ENCODE peak calls at places on chromosomes 2 and 18, in ten cellular contexts. S is nephron progenitor cell, V is Kasumi-1, Z is WERI-Rb-1, Q is left cardiac atrium, T is uterus, B is AG04450, A is mucosa of descending colon, I is IMR-90, P is fibroblast of mammary gland. H is an unnamed sample.

GRCh38 chr2:69375494-69376353 is 11.3 kb downstream of the GFPT1 start:
- DNase-seq in S (no peak), V (peak), Z (no peak), Q (no peak), T (no peak), B (no peak), A (no peak), I (peak), P (peak), H (peak)

GRCh38 chr18:57950542-57950941 is 93.5 kb upstream of the NEDD4L start:
- DNase-seq in S (no peak), V (no peak), Z (no peak), Q (no peak), T (no peak), B (no peak), A (no peak), I (no peak), P (no peak), H (no peak)

GRCh38 chr2:217086038-217086522 is 226.2 kb upstream of the TNP1 start:
- DNase-seq in S (no peak), V (no peak), Z (no peak), Q (no peak), T (no peak), B (no peak), A (no peak), I (peak), P (peak), H (no peak)

GRCh38 chr2:210663574-210663973 is 107.2 kb downstream of the CPS1 start:
- DNase-seq in S (peak), V (peak), Z (peak), Q (no peak), T (no peak), B (no peak), A (peak), I (peak), P (peak), H (no peak)

GRCh38 chr2:134836986-134837385 is 1.4 kb upstream of the ACMSD start:
- DNase-seq in S (no peak), V (no peak), Z (no peak), Q (no peak), T (no peak), B (peak), A (no peak), I (peak), P (peak), H (no peak)

GRCh38 chr2:241051578-241052487 is 50.3 kb downstream of the MTERF4 start:
- DNase-seq in S (no peak), V (no peak), Z (no peak), Q (no peak), T (no peak), B (no peak), A (no peak), I (no peak), P (no peak), H (no peak)

GRCh38 chr2:205043285-205043684 is 498.0 kb downstream of the PARD3B start:
- DNase-seq in S (no peak), V (no peak), Z (no peak), Q (no peak), T (no peak), B (no peak), A (no peak), I (no peak), P (no peak), H (no peak)

GRCh38 chr2:15894459-15895144 is 45.7 kb upstream of the MYCN start:
- DNase-seq in S (no peak), V (no peak), Z (no peak), Q (no peak), T (no peak), B (no peak), A (no peak), I (no peak), P (no peak), H (no peak)

GRCh38 chr2:46230677-46231425 is 66.4 kb upstream of the EPAS1 start:
- DNase-seq in S (no peak), V (no peak), Z (no peak), Q (no peak), T (no peak), B (no peak), A (no peak), I (no peak), P (no peak), H (no peak)

GRCh38 chr2:76314621-76315020 is 603.9 kb upstream of the GCFC2 start:
- DNase-seq in S (no peak), V (no peak), Z (no peak), Q (no peak), T (no peak), B (no peak), A (no peak), I (no peak), P (no peak), H (no peak)

GRCh38 chr2:233059797-233060499 is at the start of gene INPP5D:
- DNase-seq in S (no peak), V (peak), Z (no peak), Q (peak), T (no peak), B (no peak), A (peak), I (no peak), P (no peak), H (peak)

GRCh38 chr18:57807336-57808117 is 4.4 kb upstream of the ATP8B1 start:
- DNase-seq in S (no peak), V (no peak), Z (no peak), Q (no peak), T (no peak), B (no peak), A (no peak), I (peak), P (peak), H (no peak)

GRCh38 chr2:231781798-231782726 is 980 bp upstream of the PDE6D start:
- DNase-seq in S (no peak), V (peak), Z (no peak), Q (no peak), T (no peak), B (no peak), A (peak), I (peak), P (peak), H (no peak)

GRCh38 chr2:79369127-79369526 is 143.7 kb upstream of the CTNNA2 start:
- DNase-seq in S (peak), V (peak), Z (no peak), Q (no peak), T (no peak), B (no peak), A (no peak), I (no peak), P (no peak), H (no peak)

GRCh38 chr2:229775614-229776313 is 61.4 kb upstream of the DNER start:
- DNase-seq in S (no peak), V (no peak), Z (no peak), Q (no peak), T (no peak), B (no peak), A (no peak), I (peak), P (peak), H (no peak)

GRCh38 chr2:239398536-239398935 is 2.3 kb downstream of the HDAC4 start:
- DNase-seq in S (no peak), V (no peak), Z (no peak), Q (no peak), T (no peak), B (no peak), A (no peak), I (no peak), P (no peak), H (no peak)

GRCh38 chr2:240930631-240931318 is 24.6 kb downstream of the CROCC2 start:
- DNase-seq in S (no peak), V (no peak), Z (peak), Q (no peak), T (no peak), B (no peak), A (no peak), I (no peak), P (no peak), H (no peak)

GRCh38 chr18:22320155-22320554 is 97.6 kb downstream of the CTAGE1 start:
- DNase-seq in S (no peak), V (no peak), Z (no peak), Q (no peak), T (no peak), B (no peak), A (no peak), I (no peak), P (no peak), H (no peak)

GRCh38 chr2:11556101-11556806 is 22.4 kb downstream of the GREB1 start:
- DNase-seq in S (no peak), V (peak), Z (no peak), Q (no peak), T (no peak), B (no peak), A (no peak), I (no peak), P (no peak), H (no peak)

GRCh38 chr2:206797376-206797775 is 32.0 kb downstream of the FASTKD2 start:
- DNase-seq in S (no peak), V (no peak), Z (no peak), Q (no peak), T (no peak), B (no peak), A (no peak), I (no peak), P (no peak), H (no peak)

GRCh38 chr2:169771612-169772011 is 27.1 kb upstream of the SSB start:
- DNase-seq in S (no peak), V (no peak), Z (no peak), Q (no peak), T (no peak), B (no peak), A (no peak), I (no peak), P (no peak), H (no peak)

GRCh38 chr2:122764019-122764418 is 1008.6 kb downstream of the TSN start:
- DNase-seq in S (no peak), V (no peak), Z (no peak), Q (no peak), T (no peak), B (no peak), A (no peak), I (no peak), P (no peak), H (no peak)

GRCh38 chr2:102098756-102099155 is 43.8 kb upstream of the IL1R1 start:
- DNase-seq in S (no peak), V (no peak), Z (no peak), Q (no peak), T (no peak), B (no peak), A (no peak), I (no peak), P (no peak), H (no peak)

GRCh38 chr2:101949304-101949703 is 42.5 kb upstream of the IL1R2 start:
- DNase-seq in S (no peak), V (no peak), Z (no peak), Q (no peak), T (no peak), B (no peak), A (no peak), I (no peak), P (peak), H (no peak)

GRCh38 chr18:35024196-35024595 is 17.0 kb upstream of the MAPRE2 start:
- DNase-seq in S (no peak), V (no peak), Z (no peak), Q (no peak), T (no peak), B (no peak), A (no peak), I (no peak), P (peak), H (no peak)

GRCh38 chr2:119704670-119705120 is 25.7 kb downstream of the TMEM177 start:
- DNase-seq in S (no peak), V (no peak), Z (no peak), Q (no peak), T (no peak), B (peak), A (no peak), I (peak), P (peak), H (no peak)

GRCh38 chr18:24695168-24695567 is 234.7 kb downstream of the HRH4 start:
- DNase-seq in S (no peak), V (no peak), Z (no peak), Q (no peak), T (no peak), B (no peak), A (no peak), I (peak), P (no peak), H (no peak)

GRCh38 chr2:118312963-118313756 is 224.9 kb downstream of the INSIG2 start:
- DNase-seq in S (peak), V (no peak), Z (no peak), Q (no peak), T (no peak), B (no peak), A (no peak), I (no peak), P (peak), H (no peak)

GRCh38 chr2:240835528-240835927 is 15.5 kb upstream of the KIF1A start:
- DNase-seq in S (no peak), V (no peak), Z (no peak), Q (no peak), T (no peak), B (no peak), A (no peak), I (no peak), P (no peak), H (no peak)

GRCh38 chr2:145170787-145171186 is 650.9 kb upstream of the ZEB2 start:
- DNase-seq in S (no peak), V (peak), Z (no peak), Q (no peak), T (no peak), B (no peak), A (no peak), I (peak), P (no peak), H (no peak)

GRCh38 chr2:169014780-169015179 is 16.3 kb downstream of the ABCB11 start:
- DNase-seq in S (no peak), V (no peak), Z (no peak), Q (no peak), T (no peak), B (no peak), A (no peak), I (no peak), P (no peak), H (no peak)

GRCh38 chr2:202885190-202885589 is 13.6 kb upstream of the ICA1L start:
- DNase-seq in S (no peak), V (no peak), Z (no peak), Q (no peak), T (no peak), B (no peak), A (no peak), I (no peak), P (no peak), H (no peak)

H was measured in CMK.